ENCODE peak calls at places on chromosomes 3 and 15, in six cellular contexts. One of them, this sample, is unnamed.
A peak's percentile ranks its signal among the peaks of the same experiment; 100 is the strongest.

GRCh38 chr3:114953215-114953799 is 193.8 kb downstream of the ZBTB20 start:
- DNase-seq in tibial artery: no peak
- DNase-seq in IMR-90: no peak
- DNase-seq in Caco-2: no peak
- DNase-seq in left ventricle myocardium inferior: no peak
- DNase-seq in sigmoid colon: no peak
- DNase-seq in this sample: no peak

GRCh38 chr15:82621970-82622369 is 25.2 kb downstream of the CPEB1 start:
- DNase-seq in tibial artery: no peak
- DNase-seq in Caco-2: no peak
- DNase-seq in left ventricle myocardium inferior: no peak
- DNase-seq in IMR-90: no peak
- DNase-seq in sigmoid colon: no peak
- DNase-seq in this sample: no peak

GRCh38 chr3:106212658-106213222 is 343.9 kb upstream of the CBLB start:
- DNase-seq in sigmoid colon: no peak
- DNase-seq in IMR-90: peak; percentile 28
- DNase-seq in left ventricle myocardium inferior: no peak
- DNase-seq in Caco-2: no peak
- DNase-seq in tibial artery: no peak
- DNase-seq in this sample: no peak

GRCh38 chr3:58526124-58526957 is 10.6 kb downstream of the ACOX2 start:
- DNase-seq in sigmoid colon: no peak
- DNase-seq in Caco-2: no peak
- DNase-seq in tibial artery: no peak
- DNase-seq in left ventricle myocardium inferior: no peak
- DNase-seq in IMR-90: peak; percentile 94
- DNase-seq in this sample: no peak

GRCh38 chr3:25661694-25662455 is 2.8 kb downstream of the TOP2B start:
- DNase-seq in left ventricle myocardium inferior: no peak
- DNase-seq in sigmoid colon: no peak
- DNase-seq in Caco-2: no peak
- DNase-seq in IMR-90: peak; percentile 18
- DNase-seq in tibial artery: no peak
- DNase-seq in this sample: no peak

GRCh38 chr3:42228796-42229195 is 37.2 kb downstream of the CCK start:
- DNase-seq in IMR-90: peak; percentile 16
- DNase-seq in left ventricle myocardium inferior: no peak
- DNase-seq in tibial artery: no peak
- DNase-seq in Caco-2: no peak
- DNase-seq in sigmoid colon: no peak
- DNase-seq in this sample: no peak

GRCh38 chr3:54433846-54434245 is 311.5 kb downstream of the CACNA2D3 start:
- DNase-seq in sigmoid colon: no peak
- DNase-seq in IMR-90: no peak
- DNase-seq in left ventricle myocardium inferior: no peak
- DNase-seq in tibial artery: no peak
- DNase-seq in Caco-2: peak; percentile 62
- DNase-seq in this sample: no peak

GRCh38 chr3:41997702-41998551 is 36.0 kb upstream of the ULK4 start:
- DNase-seq in IMR-90: peak; percentile 3
- DNase-seq in left ventricle myocardium inferior: no peak
- DNase-seq in Caco-2: no peak
- DNase-seq in tibial artery: no peak
- DNase-seq in sigmoid colon: no peak
- DNase-seq in this sample: no peak

GRCh38 chr3:59117378-59117777 is 67.6 kb upstream of the CFAP20DC start:
- DNase-seq in Caco-2: no peak
- DNase-seq in tibial artery: no peak
- DNase-seq in IMR-90: no peak
- DNase-seq in left ventricle myocardium inferior: no peak
- DNase-seq in sigmoid colon: no peak
- DNase-seq in this sample: no peak

GRCh38 chr3:53844262-53845102 is 1.7 kb downstream of the CHDH start:
- DNase-seq in Caco-2: no peak
- DNase-seq in tibial artery: no peak
- DNase-seq in IMR-90: no peak
- DNase-seq in left ventricle myocardium inferior: no peak
- DNase-seq in sigmoid colon: no peak
- DNase-seq in this sample: no peak

GRCh38 chr15:70560617-70561328 is 202.6 kb downstream of the UACA start:
- DNase-seq in Caco-2: no peak
- DNase-seq in left ventricle myocardium inferior: no peak
- DNase-seq in sigmoid colon: peak; percentile 20
- DNase-seq in IMR-90: no peak
- DNase-seq in tibial artery: peak; percentile 23
- DNase-seq in this sample: no peak

GRCh38 chr15:70257573-70258220 is 160.0 kb upstream of the TLE3 start:
- DNase-seq in tibial artery: no peak
- DNase-seq in sigmoid colon: no peak
- DNase-seq in Caco-2: no peak
- DNase-seq in left ventricle myocardium inferior: no peak
- DNase-seq in IMR-90: no peak
- DNase-seq in this sample: no peak

GRCh38 chr3:158912188-158912587 is 110.3 kb downstream of the MFSD1 start:
- DNase-seq in tibial artery: no peak
- DNase-seq in IMR-90: no peak
- DNase-seq in Caco-2: no peak
- DNase-seq in left ventricle myocardium inferior: no peak
- DNase-seq in sigmoid colon: no peak
- DNase-seq in this sample: no peak

GRCh38 chr3:155332668-155333160 is 39.2 kb upstream of the STRIT1 start:
- DNase-seq in left ventricle myocardium inferior: no peak
- DNase-seq in Caco-2: no peak
- DNase-seq in IMR-90: peak; percentile 15
- DNase-seq in tibial artery: no peak
- DNase-seq in sigmoid colon: no peak
- DNase-seq in this sample: no peak

GRCh38 chr15:82907350-82907749 is 45.2 kb downstream of the HOMER2 start:
- DNase-seq in sigmoid colon: no peak
- DNase-seq in tibial artery: no peak
- DNase-seq in Caco-2: no peak
- DNase-seq in left ventricle myocardium inferior: no peak
- DNase-seq in IMR-90: no peak
- DNase-seq in this sample: no peak

GRCh38 chr3:123658118-123658859 is 73.4 kb upstream of the HACD2 start:
- DNase-seq in IMR-90: peak; percentile 77
- DNase-seq in left ventricle myocardium inferior: peak; percentile 48
- DNase-seq in tibial artery: peak; percentile 96
- DNase-seq in Caco-2: no peak
- DNase-seq in sigmoid colon: peak; percentile 92
- DNase-seq in this sample: no peak

GRCh38 chr3:127114337-127115070 is 78.4 kb upstream of the PRR23E start:
- DNase-seq in IMR-90: no peak
- DNase-seq in tibial artery: peak; percentile 46
- DNase-seq in Caco-2: no peak
- DNase-seq in left ventricle myocardium inferior: no peak
- DNase-seq in sigmoid colon: no peak
- DNase-seq in this sample: no peak

GRCh38 chr3:134769469-134769868 is 25.6 kb upstream of the EPHB1 start:
- DNase-seq in sigmoid colon: no peak
- DNase-seq in tibial artery: no peak
- DNase-seq in left ventricle myocardium inferior: no peak
- DNase-seq in Caco-2: peak; percentile 61
- DNase-seq in IMR-90: no peak
- DNase-seq in this sample: no peak

GRCh38 chr15:81877533-81878227 is 168.1 kb downstream of the MEX3B start:
- DNase-seq in sigmoid colon: no peak
- DNase-seq in left ventricle myocardium inferior: no peak
- DNase-seq in tibial artery: no peak
- DNase-seq in Caco-2: no peak
- DNase-seq in IMR-90: no peak
- DNase-seq in this sample: no peak

GRCh38 chr3:141227752-141228151 is 3.9 kb upstream of the PXYLP1 start:
- DNase-seq in left ventricle myocardium inferior: no peak
- DNase-seq in tibial artery: no peak
- DNase-seq in sigmoid colon: no peak
- DNase-seq in IMR-90: peak; percentile 80
- DNase-seq in Caco-2: no peak
- DNase-seq in this sample: no peak

GRCh38 chr3:128559486-128560225 is 66.7 kb upstream of the GATA2 start:
- DNase-seq in Caco-2: no peak
- DNase-seq in sigmoid colon: peak; percentile 19
- DNase-seq in IMR-90: peak; percentile 17
- DNase-seq in tibial artery: peak; percentile 49
- DNase-seq in left ventricle myocardium inferior: no peak
- DNase-seq in this sample: no peak

GRCh38 chr3:125032100-125032643 is 23.6 kb downstream of the HEG1 start:
- DNase-seq in tibial artery: no peak
- DNase-seq in Caco-2: no peak
- DNase-seq in IMR-90: no peak
- DNase-seq in sigmoid colon: no peak
- DNase-seq in left ventricle myocardium inferior: no peak
- DNase-seq in this sample: no peak

GRCh38 chr15:63860161-63860954 is 26.6 kb upstream of the HERC1 start:
- DNase-seq in Caco-2: no peak
- DNase-seq in IMR-90: no peak
- DNase-seq in tibial artery: no peak
- DNase-seq in sigmoid colon: no peak
- DNase-seq in left ventricle myocardium inferior: no peak
- DNase-seq in this sample: peak; percentile 58

GRCh38 chr3:106438916-106439315 is 570.1 kb upstream of the CBLB start:
- DNase-seq in sigmoid colon: no peak
- DNase-seq in Caco-2: no peak
- DNase-seq in tibial artery: no peak
- DNase-seq in left ventricle myocardium inferior: no peak
- DNase-seq in IMR-90: no peak
- DNase-seq in this sample: no peak

GRCh38 chr3:66923991-66924390 is 74.1 kb upstream of the KBTBD8 start:
- DNase-seq in tibial artery: no peak
- DNase-seq in Caco-2: no peak
- DNase-seq in IMR-90: no peak
- DNase-seq in left ventricle myocardium inferior: no peak
- DNase-seq in sigmoid colon: no peak
- DNase-seq in this sample: no peak

GRCh38 chr15:95957854-95958253 is 372.6 kb upstream of the NR2F2 start:
- DNase-seq in IMR-90: no peak
- DNase-seq in sigmoid colon: no peak
- DNase-seq in tibial artery: no peak
- DNase-seq in Caco-2: no peak
- DNase-seq in left ventricle myocardium inferior: no peak
- DNase-seq in this sample: no peak

GRCh38 chr3:32930161-32930560 is 21.3 kb upstream of the CCR4 start:
- DNase-seq in left ventricle myocardium inferior: no peak
- DNase-seq in sigmoid colon: no peak
- DNase-seq in Caco-2: no peak
- DNase-seq in IMR-90: no peak
- DNase-seq in tibial artery: no peak
- DNase-seq in this sample: no peak

GRCh38 chr3:123843668-123844067 is 40.5 kb downstream of the MYLK start:
- DNase-seq in IMR-90: peak; percentile 72
- DNase-seq in Caco-2: no peak
- DNase-seq in left ventricle myocardium inferior: no peak
- DNase-seq in sigmoid colon: no peak
- DNase-seq in tibial artery: no peak
- DNase-seq in this sample: no peak

GRCh38 chr3:32510075-32510724 is 7.5 kb upstream of the CMTM6 start:
- DNase-seq in sigmoid colon: peak; percentile 76
- DNase-seq in Caco-2: peak; percentile 71
- DNase-seq in left ventricle myocardium inferior: peak; percentile 34
- DNase-seq in IMR-90: peak; percentile 71
- DNase-seq in tibial artery: peak; percentile 77
- DNase-seq in this sample: peak; percentile 37

GRCh38 chr3:112358311-112358780 is 25.4 kb downstream of the CD200 start:
- DNase-seq in Caco-2: no peak
- DNase-seq in IMR-90: peak; percentile 7
- DNase-seq in sigmoid colon: no peak
- DNase-seq in tibial artery: no peak
- DNase-seq in left ventricle myocardium inferior: no peak
- DNase-seq in this sample: no peak

GRCh38 chr3:50267280-50267913 is 1.6 kb upstream of the SEMA3B start:
- DNase-seq in left ventricle myocardium inferior: peak; percentile 82
- DNase-seq in sigmoid colon: peak; percentile 84
- DNase-seq in Caco-2: no peak
- DNase-seq in IMR-90: no peak
- DNase-seq in tibial artery: peak; percentile 88
- DNase-seq in this sample: no peak

DNA sequence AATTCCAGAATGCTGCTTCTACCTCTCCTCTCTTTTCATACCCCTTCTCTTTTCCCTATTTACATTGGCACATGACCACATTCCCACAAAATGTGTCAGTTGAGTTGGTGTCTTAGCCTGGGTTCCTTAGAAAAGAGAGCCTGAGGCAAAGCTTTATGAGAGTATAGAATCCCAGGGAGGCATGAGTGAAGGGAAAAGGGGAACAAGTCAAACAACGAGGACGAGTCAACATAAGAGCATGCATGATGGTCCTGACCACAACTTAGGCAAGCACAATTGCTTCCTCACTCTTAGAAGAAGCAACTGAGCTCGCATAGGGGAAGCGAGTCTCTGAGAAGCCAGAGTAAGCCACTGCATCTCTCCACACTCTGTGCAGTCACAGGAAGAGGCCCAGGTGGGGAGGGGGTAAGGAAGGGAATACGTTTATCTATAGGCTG is 15.4 kb upstream of the ZNF774 start:
- DNase-seq in left ventricle myocardium inferior: no peak
- DNase-seq in sigmoid colon: peak; percentile 47
- DNase-seq in tibial artery: no peak
- DNase-seq in Caco-2: no peak
- DNase-seq in IMR-90: peak; percentile 85
- DNase-seq in this sample: no peak
- H3K36me3 ChIP-seq in left ventricle myocardium inferior: no peaks in the 10 kb centered on the region
- H3K36me3 ChIP-seq in sigmoid colon: no peaks in the 10 kb centered on the region
- H3K36me3 ChIP-seq in tibial artery: no peaks in the 10 kb centered on the region
- H3K36me3 ChIP-seq in Caco-2: no peaks in the 10 kb centered on the region
- H3K36me3 ChIP-seq in IMR-90: no peaks in the 10 kb centered on the region
- H3K36me3 ChIP-seq in this sample: no peaks in the 10 kb centered on the region

GRCh38 chr15:66704783-66705113 is 2.7 kb downstream of the SMAD6 start:
- DNase-seq in tibial artery: no peak
- DNase-seq in Caco-2: no peak
- DNase-seq in left ventricle myocardium inferior: no peak
- DNase-seq in sigmoid colon: no peak
- DNase-seq in IMR-90: no peak
- DNase-seq in this sample: no peak
- H3K4me1 ChIP-seq in tibial artery: no peaks in the 10 kb centered on the region
- H3K4me1 ChIP-seq in Caco-2: peaks cover 17% of the 10 kb centered on the region
- H3K4me1 ChIP-seq in left ventricle myocardium inferior: peaks cover 79% of the 10 kb centered on the region
- H3K4me1 ChIP-seq in sigmoid colon: peaks cover 52% of the 10 kb centered on the region
- H3K4me1 ChIP-seq in IMR-90: peaks cover 25% of the 10 kb centered on the region
- H3K4me1 ChIP-seq in this sample: peaks cover 20% of the 10 kb centered on the region

GRCh38 chr15:75732809-75733451 is 20.3 kb upstream of the CSPG4 start:
- DNase-seq in IMR-90: peak; percentile 65
- DNase-seq in sigmoid colon: peak; percentile 89
- DNase-seq in left ventricle myocardium inferior: peak; percentile 71
- DNase-seq in Caco-2: peak; percentile 69
- DNase-seq in tibial artery: peak; percentile 85
- DNase-seq in this sample: peak; percentile 51
- TF ChIP-seq CTCF in IMR-90: peak; percentile 79
- TF ChIP-seq CTCF in sigmoid colon: peak; percentile 93
- TF ChIP-seq CTCF in left ventricle myocardium inferior: peak; percentile 92
- TF ChIP-seq CTCF in Caco-2: peak; percentile 65
- TF ChIP-seq CTCF in tibial artery: peak; percentile 95
- TF ChIP-seq CTCF in this sample: peak; percentile 48

DNA sequence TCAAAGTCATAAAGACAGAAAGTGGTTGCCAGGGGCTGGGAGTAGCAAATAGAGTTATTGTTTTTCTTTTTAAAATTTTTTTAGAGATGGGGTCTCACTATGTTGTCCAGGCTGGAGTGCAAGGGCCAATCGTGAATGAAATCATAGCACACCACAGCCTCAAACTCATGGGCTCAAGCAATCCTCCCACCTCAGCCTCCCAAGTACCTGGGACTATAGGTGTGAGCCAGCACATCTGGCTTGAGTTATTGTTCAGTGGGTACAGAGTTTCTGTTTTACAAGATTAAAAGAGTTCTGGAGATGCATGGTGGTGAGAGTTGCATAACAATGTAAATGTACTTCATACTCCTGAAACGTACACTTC is 23.6 kb downstream of the PFKFB4 start:
- DNase-seq in Caco-2: no peak
- DNase-seq in tibial artery: no peak
- DNase-seq in left ventricle myocardium inferior: no peak
- DNase-seq in sigmoid colon: no peak
- DNase-seq in IMR-90: no peak
- DNase-seq in this sample: no peak
- H3K36me3 ChIP-seq in Caco-2: peaks cover 1% of the 10 kb centered on the region
- H3K36me3 ChIP-seq in tibial artery: peaks cover 27% of the 10 kb centered on the region
- H3K36me3 ChIP-seq in left ventricle myocardium inferior: peaks cover 6% of the 10 kb centered on the region
- H3K36me3 ChIP-seq in sigmoid colon: peaks cover 4% of the 10 kb centered on the region
- H3K36me3 ChIP-seq in IMR-90: peaks cover 34% of the 10 kb centered on the region
- H3K36me3 ChIP-seq in this sample: no peaks in the 10 kb centered on the region